ENCODE peak calls at places on chromosomes 4 and X, in four cellular contexts. One of them, this sample, is unnamed.

GRCh38 chr4:145808021-145808650 is 128.2 kb downstream of the C4orf51 start:
- DNase-seq in mesenchymal stem cell: peak
- DNase-seq in IMR-90: peak
- DNase-seq in H9: peak
- DNase-seq in this sample: no peak

GRCh38 chr4:152255437-152255836 is 280.5 kb downstream of the FBXW7 start:
- DNase-seq in mesenchymal stem cell: peak
- DNase-seq in IMR-90: peak
- DNase-seq in H9: no peak
- DNase-seq in this sample: no peak

GRCh38 chr4:13580018-13580417 is 35.7 kb upstream of the NKX3-2 start:
- DNase-seq in mesenchymal stem cell: no peak
- DNase-seq in IMR-90: no peak
- DNase-seq in H9: no peak
- DNase-seq in this sample: no peak

GRCh38 chrX:56089376-56089775 is 142.8 kb upstream of the KLF8 start:
- DNase-seq in mesenchymal stem cell: no peak
- DNase-seq in IMR-90: no peak
- DNase-seq in H9: no peak
- DNase-seq in this sample: no peak

GRCh38 chr4:12138478-12138877 is 709.8 kb upstream of the HS3ST1 start:
- DNase-seq in mesenchymal stem cell: no peak
- DNase-seq in IMR-90: no peak
- DNase-seq in H9: no peak
- DNase-seq in this sample: no peak

GRCh38 chr4:71456841-71457240 is 118.0 kb downstream of the SLC4A4 start:
- DNase-seq in mesenchymal stem cell: peak
- DNase-seq in IMR-90: peak
- DNase-seq in H9: no peak
- DNase-seq in this sample: no peak

GRCh38 chr4:185813133-185813532 is 1.1 kb upstream of the SORBS2 start:
- DNase-seq in mesenchymal stem cell: no peak
- DNase-seq in IMR-90: no peak
- DNase-seq in H9: no peak
- DNase-seq in this sample: no peak

GRCh38 chr4:7625073-7625472 is 190.3 kb upstream of the PSAPL1 start:
- DNase-seq in mesenchymal stem cell: no peak
- DNase-seq in IMR-90: peak
- DNase-seq in H9: no peak
- DNase-seq in this sample: no peak

GRCh38 chrX:130682990-130683389 is 220.0 kb downstream of the ENOX2 start:
- DNase-seq in mesenchymal stem cell: peak
- DNase-seq in IMR-90: peak
- DNase-seq in H9: no peak
- DNase-seq in this sample: no peak

GRCh38 chr4:39855909-39856512 is 121.7 kb downstream of the PDS5A start:
- DNase-seq in mesenchymal stem cell: peak
- DNase-seq in IMR-90: peak
- DNase-seq in H9: no peak
- DNase-seq in this sample: no peak

GRCh38 chr4:155666701-155667537 is at the start of gene GUCY1A1:
- DNase-seq in mesenchymal stem cell: peak
- DNase-seq in IMR-90: no peak
- DNase-seq in H9: peak
- DNase-seq in this sample: peak

GRCh38 chr4:101282076-101282844 is 65.1 kb downstream of the PPP3CA start:
- DNase-seq in mesenchymal stem cell: no peak
- DNase-seq in IMR-90: no peak
- DNase-seq in H9: peak
- DNase-seq in this sample: no peak

GRCh38 chr4:182929296-182929695 is 12.1 kb upstream of the DCTD start:
- DNase-seq in mesenchymal stem cell: peak
- DNase-seq in IMR-90: peak
- DNase-seq in H9: no peak
- DNase-seq in this sample: no peak

GRCh38 chr4:56787380-56787779 is 34.1 kb downstream of the SPINK2 start:
- DNase-seq in mesenchymal stem cell: peak
- DNase-seq in IMR-90: no peak
- DNase-seq in H9: no peak
- DNase-seq in this sample: no peak

GRCh38 chr4:17613761-17614415 is 553 bp upstream of the MED28 start:
- DNase-seq in mesenchymal stem cell: peak
- DNase-seq in IMR-90: peak
- DNase-seq in H9: no peak
- DNase-seq in this sample: peak

GRCh38 chr4:7358100-7358735 is 76.5 kb downstream of the PSAPL1 start:
- DNase-seq in mesenchymal stem cell: peak
- DNase-seq in IMR-90: peak
- DNase-seq in H9: no peak
- DNase-seq in this sample: no peak

GRCh38 chrX:16445166-16445752 is 204.7 kb upstream of the S100G start:
- DNase-seq in mesenchymal stem cell: peak
- DNase-seq in IMR-90: peak
- DNase-seq in H9: peak
- DNase-seq in this sample: peak

GRCh38 chrX:150581093-150581775 is 12.8 kb downstream of the MTM1 start:
- DNase-seq in mesenchymal stem cell: peak
- DNase-seq in IMR-90: peak
- DNase-seq in H9: no peak
- DNase-seq in this sample: no peak

GRCh38 chr4:141654098-141654497 is 17.7 kb downstream of the IL15 start:
- DNase-seq in mesenchymal stem cell: peak
- DNase-seq in IMR-90: peak
- DNase-seq in H9: peak
- DNase-seq in this sample: peak

GRCh38 chr4:81922271-81922775 is 450.6 kb upstream of the RASGEF1B start:
- DNase-seq in mesenchymal stem cell: no peak
- DNase-seq in IMR-90: no peak
- DNase-seq in H9: no peak
- DNase-seq in this sample: no peak

GRCh38 chrX:397575-397974 is 10.9 kb upstream of the PPP2R3B start:
- DNase-seq in mesenchymal stem cell: peak
- DNase-seq in IMR-90: peak
- DNase-seq in H9: peak
- DNase-seq in this sample: peak

GRCh38 chr4:101763576-101763975 is 27.0 kb upstream of the BANK1 start:
- DNase-seq in mesenchymal stem cell: no peak
- DNase-seq in IMR-90: no peak
- DNase-seq in H9: no peak
- DNase-seq in this sample: no peak

GRCh38 chr4:89994176-89994873 is 99.7 kb downstream of the MMRN1 start:
- DNase-seq in mesenchymal stem cell: no peak
- DNase-seq in IMR-90: no peak
- DNase-seq in H9: no peak
- DNase-seq in this sample: no peak

GRCh38 chr4:113943863-113944262 is 35.6 kb downstream of the ARSJ start:
- DNase-seq in mesenchymal stem cell: no peak
- DNase-seq in IMR-90: peak
- DNase-seq in H9: no peak
- DNase-seq in this sample: no peak

GRCh38 chr4:83362492-83363329 is 28.1 kb upstream of the HPSE start:
- DNase-seq in mesenchymal stem cell: peak
- DNase-seq in IMR-90: peak
- DNase-seq in H9: no peak
- DNase-seq in this sample: no peak

GRCh38 chr4:1028574-1029220 is 17.3 kb downstream of the FGFRL1 start:
- DNase-seq in mesenchymal stem cell: no peak
- DNase-seq in IMR-90: no peak
- DNase-seq in H9: no peak
- DNase-seq in this sample: no peak

GRCh38 chr4:1031346-1031745 is 19.9 kb downstream of the FGFRL1 start:
- DNase-seq in mesenchymal stem cell: no peak
- DNase-seq in IMR-90: no peak
- DNase-seq in H9: no peak
- DNase-seq in this sample: no peak

GRCh38 chr4:1029536-1029935 is 18.1 kb downstream of the FGFRL1 start:
- DNase-seq in mesenchymal stem cell: no peak
- DNase-seq in IMR-90: no peak
- DNase-seq in H9: no peak
- DNase-seq in this sample: no peak

GRCh38 chr4:1030559-1030958 is 19.1 kb downstream of the FGFRL1 start:
- DNase-seq in mesenchymal stem cell: no peak
- DNase-seq in IMR-90: no peak
- DNase-seq in H9: no peak
- DNase-seq in this sample: no peak

GRCh38 chr4:1029957-1030520 is 18.6 kb downstream of the FGFRL1 start:
- DNase-seq in mesenchymal stem cell: no peak
- DNase-seq in IMR-90: no peak
- DNase-seq in H9: peak
- DNase-seq in this sample: no peak
- H4K8ac ChIP-seq in mesenchymal stem cell: no peak
- H4K8ac ChIP-seq in IMR-90: no peak
- H4K8ac ChIP-seq in H9: no peak
- H4K8ac ChIP-seq in this sample: no peak

DNA sequence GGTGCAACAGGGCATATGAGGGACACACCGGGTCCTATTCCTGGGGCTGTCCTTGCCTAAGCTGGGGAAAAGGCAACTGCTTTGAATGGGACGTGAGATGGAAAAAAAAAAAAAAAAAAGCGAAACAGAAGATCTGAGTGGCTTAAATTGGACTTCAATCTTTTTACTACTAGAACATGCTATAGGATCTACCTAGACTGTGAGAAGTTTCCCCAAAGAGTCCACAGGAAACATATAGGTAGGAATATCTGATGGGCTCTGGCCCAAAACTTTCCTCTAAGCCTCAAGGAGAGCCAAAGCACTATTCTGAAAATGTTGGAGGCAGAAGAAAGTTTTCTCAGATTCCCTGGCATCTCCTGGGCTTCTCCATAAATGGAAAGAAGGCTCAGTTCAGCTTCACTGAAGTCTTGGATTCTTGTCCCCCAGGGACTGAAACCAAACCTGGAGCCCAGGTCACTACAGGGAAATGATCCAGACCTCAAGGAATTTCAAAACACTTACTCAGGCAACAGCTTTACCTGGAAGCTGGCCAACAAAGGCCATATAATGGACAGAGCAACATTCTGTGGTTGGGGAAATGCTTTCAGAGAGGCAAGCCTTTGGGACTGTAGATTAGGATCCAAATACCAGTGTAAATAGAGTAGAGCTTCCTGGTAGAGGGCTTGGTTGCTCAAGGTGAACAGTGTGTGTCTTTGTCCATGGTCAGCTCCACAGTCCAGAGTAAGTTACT is 56.9 kb upstream of the PROM1 start:
- DNase-seq in mesenchymal stem cell: peak
- DNase-seq in IMR-90: peak
- DNase-seq in H9: no peak
- DNase-seq in this sample: no peak
- H4K8ac ChIP-seq in mesenchymal stem cell: no peak
- H4K8ac ChIP-seq in IMR-90: no peak
- H4K8ac ChIP-seq in H9: no peak
- H4K8ac ChIP-seq in this sample: no peak

GRCh38 chr4:153433753-153434105 is 32.4 kb upstream of the TMEM131L start:
- DNase-seq in mesenchymal stem cell: no peak
- DNase-seq in IMR-90: no peak
- DNase-seq in H9: no peak
- DNase-seq in this sample: no peak
- H4K8ac ChIP-seq in mesenchymal stem cell: no peak
- H4K8ac ChIP-seq in IMR-90: no peak
- H4K8ac ChIP-seq in H9: no peak
- H4K8ac ChIP-seq in this sample: no peak

DNA sequence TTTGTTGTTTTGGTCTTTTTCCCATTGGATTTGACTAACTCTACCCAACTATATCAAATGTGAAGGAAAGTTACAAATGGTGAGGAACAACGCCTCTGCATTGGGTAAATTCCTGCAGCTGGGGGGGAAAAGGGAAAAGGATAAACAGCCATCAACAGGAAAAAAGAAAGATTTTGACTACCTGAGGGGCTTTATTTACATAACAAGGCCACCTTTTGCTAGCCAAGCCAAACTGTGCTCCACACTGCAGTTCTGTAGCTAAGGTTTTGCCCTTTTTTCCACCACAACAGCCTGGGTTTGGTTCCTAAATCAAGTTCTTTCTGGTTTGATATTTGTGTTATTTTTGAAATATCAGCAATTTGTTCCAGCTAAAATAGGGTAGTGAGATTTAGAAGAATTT is 40.8 kb downstream of the RHOXF2B start:
- DNase-seq in mesenchymal stem cell: no peak
- DNase-seq in IMR-90: no peak
- DNase-seq in H9: no peak
- DNase-seq in this sample: no peak
- H4K8ac ChIP-seq in mesenchymal stem cell: no peak
- H4K8ac ChIP-seq in IMR-90: no peak
- H4K8ac ChIP-seq in H9: no peak
- H4K8ac ChIP-seq in this sample: no peak

DNA sequence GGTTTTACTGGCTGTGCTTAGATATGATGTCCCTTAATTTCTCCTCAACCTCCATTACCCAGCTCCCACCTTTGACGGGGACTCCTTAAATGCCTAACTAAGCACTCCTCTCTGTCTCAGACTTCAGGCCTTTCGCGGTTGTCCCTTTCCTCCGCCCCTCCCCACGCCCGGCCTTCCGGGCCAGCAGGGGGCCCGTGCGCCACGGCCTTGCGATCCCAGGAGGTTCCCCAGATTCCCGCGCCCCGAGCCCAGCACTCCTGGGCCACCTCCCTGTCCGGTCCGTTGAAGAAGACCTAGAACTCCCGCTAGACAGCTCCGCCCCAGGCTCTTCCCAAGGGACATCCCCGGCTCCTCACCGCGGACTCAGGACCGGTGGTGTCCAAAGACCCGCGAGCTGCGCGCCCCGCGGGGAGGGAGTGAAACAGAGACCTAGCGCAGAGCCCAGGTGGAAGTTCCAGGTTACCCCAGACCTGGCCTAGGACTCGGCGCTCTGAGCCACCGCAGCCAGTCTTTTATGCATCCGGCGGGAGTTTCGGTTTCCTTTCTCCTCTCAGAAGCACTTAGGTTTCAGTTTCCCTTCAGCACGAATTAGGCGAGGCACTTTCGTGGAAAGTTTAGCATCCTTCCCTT is at the start of gene DDX60:
- DNase-seq in mesenchymal stem cell: peak
- DNase-seq in IMR-90: peak
- DNase-seq in H9: peak
- DNase-seq in this sample: peak
- H4K8ac ChIP-seq in mesenchymal stem cell: peak
- H4K8ac ChIP-seq in IMR-90: peak
- H4K8ac ChIP-seq in H9: no peak
- H4K8ac ChIP-seq in this sample: no peak

GRCh38 chrX:11393949-11394654 is 100.9 kb downstream of the AMELX start:
- DNase-seq in mesenchymal stem cell: no peak
- DNase-seq in IMR-90: no peak
- DNase-seq in H9: no peak
- DNase-seq in this sample: no peak
- H4K8ac ChIP-seq in mesenchymal stem cell: no peak
- H4K8ac ChIP-seq in IMR-90: no peak
- H4K8ac ChIP-seq in H9: no peak
- H4K8ac ChIP-seq in this sample: no peak

This sample was measured in neuronal stem cell.